ENCODE peak calls at places on chromosomes 16 and 17, in seven cellular contexts. X is nephron progenitor cell, U is heart right ventricle, V is colonic mucosa, M is RWPE1, T is adrenal gland, S is A549. N is an unnamed sample.

GRCh38 chr17:17758443-17758842 is 77.2 kb downstream of the RAI1 start:
- DNase-seq in X (no peak), U (no peak), V (no peak), M (no peak), T (no peak), S (no peak), N (no peak)

GRCh38 chr16:4904108-4904941 is 32.6 kb downstream of the PPL start:
- DNase-seq in X (no peak), U (no peak), V (no peak), M (no peak), T (no peak), S (no peak), N (no peak)

GRCh38 chr17:57135748-57136342 is 50.8 kb downstream of the AKAP1 start:
- DNase-seq in X (no peak), U (no peak), V (no peak), M (no peak), T (no peak), S (no peak), N (no peak)

GRCh38 chr17:3647769-3648540 is 11.4 kb downstream of the CTNS start:
- DNase-seq in X (peak), U (peak), V (peak), M (no peak), T (peak), S (peak), N (no peak)

GRCh38 chr16:69040144-69040909 is 65.1 kb upstream of the HAS3 start:
- DNase-seq in X (no peak), U (no peak), V (no peak), M (peak), T (no peak), S (no peak), N (no peak)

GRCh38 chr17:62822080-62822904 is 14.2 kb upstream of the MARCHF10 start:
- DNase-seq in X (no peak), U (no peak), V (no peak), M (no peak), T (no peak), S (no peak), N (no peak)

GRCh38 chr17:66185842-66186241 is 6.1 kb downstream of the CEP112 start:
- DNase-seq in X (no peak), U (no peak), V (no peak), M (no peak), T (no peak), S (no peak), N (no peak)

GRCh38 chr16:56197227-56197992 is 6.1 kb downstream of the GNAO1 start:
- DNase-seq in X (peak), U (no peak), V (no peak), M (no peak), T (no peak), S (no peak), N (no peak)

GRCh38 chr17:80793851-80794267 is 197.8 kb upstream of the CHMP6 start:
- DNase-seq in X (no peak), U (no peak), V (no peak), M (no peak), T (no peak), S (no peak), N (no peak)

GRCh38 chr17:64261422-64262124 is 1.5 kb downstream of the TEX2 start:
- DNase-seq in X (no peak), U (no peak), V (no peak), M (no peak), T (no peak), S (no peak), N (no peak)

GRCh38 chr17:56594528-56595418 is 1.3 kb downstream of the NOG start:
- DNase-seq in X (no peak), U (no peak), V (no peak), M (no peak), T (no peak), S (peak), N (no peak)

GRCh38 chr17:46809110-46809571 is 9.4 kb downstream of the WNT3 start:
- DNase-seq in X (no peak), U (no peak), V (no peak), M (no peak), T (no peak), S (no peak), N (no peak)

GRCh38 chr16:66277311-66278070 is 89.0 kb upstream of the CDH5 start:
- DNase-seq in X (no peak), U (no peak), V (no peak), M (no peak), T (no peak), S (no peak), N (no peak)

GRCh38 chr16:85616608-85617311 is 3.6 kb downstream of the GSE1 start:
- DNase-seq in X (peak), U (peak), V (peak), M (no peak), T (peak), S (no peak), N (no peak)

GRCh38 chr17:4845128-4845527 is 12.0 kb downstream of the MINK1 start:
- DNase-seq in X (no peak), U (no peak), V (no peak), M (no peak), T (no peak), S (no peak), N (no peak)

GRCh38 chr17:13638855-13639458 is 37.2 kb upstream of the HS3ST3A1 start:
- DNase-seq in X (no peak), U (no peak), V (no peak), M (no peak), T (no peak), S (no peak), N (no peak)

GRCh38 chr16:2170080-2170479 is 14.5 kb downstream of the TRAF7 start:
- DNase-seq in X (no peak), U (no peak), V (no peak), M (no peak), T (peak), S (no peak), N (no peak)

GRCh38 chr16:3542601-3543373 is 34.4 kb downstream of the NLRC3 start:
- DNase-seq in X (peak), U (no peak), V (no peak), M (no peak), T (no peak), S (no peak), N (no peak)

GRCh38 chr16:3541527-3542152 is 35.6 kb downstream of the NLRC3 start:
- DNase-seq in X (no peak), U (no peak), V (no peak), M (no peak), T (no peak), S (no peak), N (no peak)

GRCh38 chr16:3538222-3538621 is 37.4 kb downstream of the CLUAP1 start:
- DNase-seq in X (no peak), U (no peak), V (no peak), M (no peak), T (no peak), S (no peak), N (no peak)

GRCh38 chr16:3546990-3547682 is 30.1 kb downstream of the NLRC3 start:
- DNase-seq in X (no peak), U (no peak), V (no peak), M (no peak), T (no peak), S (no peak), N (no peak)

GRCh38 chr16:3542153-3542550 is 35.1 kb downstream of the NLRC3 start:
- DNase-seq in X (no peak), U (no peak), V (no peak), M (no peak), T (no peak), S (no peak), N (no peak)
- TF ChIP-seq CTCF in X (no peak), U (no peak), V (no peak), M (no peak), T (no peak), S (no peak), N (no peak)

DNA sequence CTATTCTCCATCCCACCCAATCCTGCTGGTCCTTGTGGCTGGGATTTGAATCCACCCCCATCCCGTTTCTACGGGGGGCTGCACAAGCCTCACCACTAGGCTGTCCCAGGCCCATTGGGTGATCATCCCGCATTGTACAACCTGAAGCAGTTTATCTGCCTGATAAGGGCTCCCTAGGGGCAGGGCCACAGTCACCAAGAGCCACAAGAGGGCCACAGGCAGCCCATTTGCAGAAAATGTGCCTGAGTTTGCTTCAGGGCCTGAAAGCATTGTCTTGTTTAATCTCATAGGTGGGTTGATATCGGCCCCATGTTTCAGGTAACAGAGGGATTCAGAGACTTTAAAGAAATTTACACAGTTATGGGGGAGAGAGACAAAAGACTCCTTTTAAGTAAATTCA is 245.0 kb downstream of the CPPED1 start:
- DNase-seq in X (no peak), U (no peak), V (no peak), M (no peak), T (no peak), S (no peak), N (no peak)
- TF ChIP-seq CTCF in X (no peak), U (no peak), V (no peak), M (no peak), T (no peak), S (no peak), N (no peak)

GRCh38 chr17:10626378-10626777 is 30.7 kb downstream of the MYH3 start:
- DNase-seq in X (no peak), U (no peak), V (no peak), M (no peak), T (no peak), S (no peak), N (no peak)

GRCh38 chr17:10631048-10631700 is 25.9 kb downstream of the MYH3 start:
- DNase-seq in X (peak), U (no peak), V (peak), M (peak), T (peak), S (peak), N (no peak)

GRCh38 chr17:10631701-10632100 is 25.4 kb downstream of the MYH3 start:
- DNase-seq in X (no peak), U (no peak), V (no peak), M (no peak), T (no peak), S (no peak), N (no peak)

GRCh38 chr17:10629706-10630105 is 27.4 kb downstream of the MYH3 start:
- DNase-seq in X (no peak), U (no peak), V (no peak), M (no peak), T (no peak), S (no peak), N (no peak)

GRCh38 chr17:10628756-10629155 is 28.4 kb downstream of the MYH3 start:
- DNase-seq in X (peak), U (no peak), V (no peak), M (no peak), T (no peak), S (no peak), N (no peak)
- TF ChIP-seq CTCF in X (peak), U (peak), V (no peak), M (no peak), T (no peak), S (peak), N (no peak)

GRCh38 chr16:84156342-84156784 is 11.3 kb downstream of the DNAAF1 start:
- DNase-seq in X (no peak), U (no peak), V (no peak), M (no peak), T (no peak), S (no peak), N (peak)
- TF ChIP-seq CTCF in X (no peak), U (no peak), V (no peak), M (no peak), T (peak), S (no peak), N (peak)

GRCh38 chr16:67283039-67283825 is 3.9 kb downstream of the PLEKHG4 start:
- DNase-seq in X (no peak), U (no peak), V (no peak), M (no peak), T (no peak), S (no peak), N (no peak)
- TF ChIP-seq CTCF in X (no peak), U (no peak), V (no peak), M (no peak), T (no peak), S (no peak), N (no peak)

DNA sequence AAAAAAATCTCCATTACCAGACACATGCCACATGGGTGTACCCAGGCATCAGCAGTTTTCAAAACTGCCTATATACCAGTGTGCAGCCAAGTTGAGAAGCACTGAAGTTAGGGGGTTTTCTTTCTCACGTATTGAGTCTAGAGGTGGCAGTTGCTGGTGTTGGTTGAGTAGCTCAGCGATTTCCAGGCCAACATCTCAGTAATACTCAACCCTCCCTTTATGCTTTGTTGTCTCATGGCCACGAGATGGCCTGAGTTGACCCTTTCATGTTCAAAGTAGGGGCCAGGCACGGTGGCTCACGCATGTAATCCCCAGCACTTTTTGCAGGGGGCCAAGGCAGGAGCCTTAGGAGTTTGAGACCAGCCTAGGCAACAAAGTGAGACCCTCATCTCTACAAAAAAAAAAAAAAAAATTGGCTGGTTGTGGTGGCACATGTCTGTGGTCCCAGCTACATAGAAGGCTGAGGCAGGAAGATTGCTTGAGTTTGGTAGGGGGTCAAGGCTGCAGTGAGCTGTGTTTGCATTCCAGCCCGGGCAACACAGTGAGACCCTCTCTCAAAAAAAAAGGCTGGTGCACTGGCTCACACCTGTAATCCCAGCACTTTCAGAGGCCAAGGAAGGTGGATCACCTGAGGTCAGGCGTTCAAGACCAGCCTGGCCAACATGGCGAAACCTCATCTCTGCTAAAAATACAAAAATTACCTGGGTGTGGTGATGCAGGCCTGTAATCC is 10.8 kb downstream of the LRRC3C start:
- DNase-seq in X (no peak), U (no peak), V (no peak), M (no peak), T (no peak), S (no peak), N (no peak)
- TF ChIP-seq CTCF in X (no peak), U (no peak), V (no peak), M (no peak), T (no peak), S (no peak), N (no peak)

GRCh38 chr17:2068589-2069051 is 13.7 kb downstream of the HIC1 start:
- DNase-seq in X (no peak), U (no peak), V (no peak), M (no peak), T (no peak), S (no peak), N (peak)

GRCh38 chr17:2067048-2067452 is 12.1 kb downstream of the HIC1 start:
- DNase-seq in X (no peak), U (no peak), V (no peak), M (no peak), T (no peak), S (no peak), N (no peak)

GRCh38 chr17:2067559-2067958 is 12.7 kb downstream of the HIC1 start:
- DNase-seq in X (no peak), U (peak), V (no peak), M (no peak), T (no peak), S (no peak), N (no peak)

GRCh38 chr17:2070241-2071023 is 15.5 kb downstream of the HIC1 start:
- DNase-seq in X (no peak), U (no peak), V (no peak), M (no peak), T (no peak), S (no peak), N (no peak)

GRCh38 chr17:2068101-2068518 is 13.2 kb downstream of the HIC1 start:
- DNase-seq in X (no peak), U (no peak), V (no peak), M (no peak), T (no peak), S (no peak), N (no peak)
- TF ChIP-seq CTCF in X (no peak), U (no peak), V (no peak), M (no peak), T (no peak), S (no peak), N (no peak)

N was measured in kidney epithelial cell.